ENCODE peak calls at places on chromosome 12, in five cellular contexts. F is esophagus muscularis mucosa, W is progenitor cell of endocrine pancreas, C is tibial nerve, L is cardiac fibroblast. O is an unnamed sample.

GRCh38 chr12:57888407-57889157 is 42.1 kb upstream of the CTDSP2 start:
- DNase-seq in F (no peak), W (no peak), C (no peak), L (peak; percentile 62), O (no peak)

GRCh38 chr12:49635656-49636055 is 12.3 kb downstream of the PRPF40B start:
- DNase-seq in F (no peak), W (no peak), C (no peak), L (no peak), O (peak; percentile 2)

GRCh38 chr12:45928309-45928708 is 62.1 kb downstream of the SCAF11 start:
- DNase-seq in F (no peak), W (no peak), C (no peak), L (no peak), O (no peak)

GRCh38 chr12:13099910-13100609 is 3.4 kb downstream of the GSG1 start:
- DNase-seq in F (peak; percentile 85), W (no peak), C (no peak), L (no peak), O (no peak)

GRCh38 chr12:58095002-58095401 is 153.6 kb downstream of the ATP23 start:
- DNase-seq in F (no peak), W (no peak), C (no peak), L (no peak), O (no peak)

GRCh38 chr12:96197503-96198272 is 3.5 kb downstream of the ELK3 start:
- DNase-seq in F (no peak), W (no peak), C (no peak), L (peak; percentile 91), O (no peak)

GRCh38 chr12:12717586-12718381 is 616 bp downstream of the CDKN1B start:
- DNase-seq in F (peak; percentile 85), W (peak; percentile 46), C (peak; percentile 25), L (no peak), O (peak; percentile 32)

GRCh38 chr12:33653362-33653761 is 213.7 kb upstream of the SYT10 start:
- DNase-seq in F (no peak), W (no peak), C (no peak), L (no peak), O (no peak)

GRCh38 chr12:123282111-123282510 is 10.5 kb upstream of the CDK2AP1 start:
- DNase-seq in F (no peak), W (no peak), C (no peak), L (no peak), O (no peak)

GRCh38 chr12:91098942-91099341 is 12.4 kb downstream of the LUM start:
- DNase-seq in F (no peak), W (no peak), C (peak; percentile 51), L (peak; percentile 93), O (no peak)

GRCh38 chr12:71469235-71469873 is 29.8 kb downstream of the LGR5 start:
- DNase-seq in F (no peak), W (no peak), C (no peak), L (peak; percentile 66), O (no peak)

GRCh38 chr12:46110220-46110700 is 119.9 kb upstream of the SCAF11 start:
- DNase-seq in F (no peak), W (no peak), C (no peak), L (no peak), O (peak; percentile 17)

GRCh38 chr12:6799147-6799546 is 9.8 kb downstream of the CD4 start:
- DNase-seq in F (no peak), W (no peak), C (no peak), L (no peak), O (no peak)

GRCh38 chr12:69655616-69656336 is 43.3 kb downstream of the BEST3 start:
- DNase-seq in F (no peak), W (no peak), C (no peak), L (peak; percentile 88), O (no peak)

GRCh38 chr12:45966486-45966885 is 23.9 kb downstream of the SCAF11 start:
- DNase-seq in F (no peak), W (no peak), C (no peak), L (peak; percentile 80), O (no peak)

GRCh38 chr12:132216354-132216987 is 72.2 kb downstream of the NOC4L start:
- DNase-seq in F (no peak), W (no peak), C (no peak), L (no peak), O (no peak)

GRCh38 chr12:123058980-123059379 is 78.5 kb downstream of the ARL6IP4 start:
- DNase-seq in F (no peak), W (no peak), C (no peak), L (no peak), O (no peak)

GRCh38 chr12:89138048-89138852 is 214.1 kb downstream of the DUSP6 start:
- DNase-seq in F (no peak), W (no peak), C (no peak), L (no peak), O (no peak)

GRCh38 chr12:77190022-77190421 is 124.7 kb upstream of the E2F7 start:
- DNase-seq in F (no peak), W (no peak), C (no peak), L (peak; percentile 70), O (no peak)

GRCh38 chr12:38547586-38547985 is 231.0 kb downstream of the ALG10B start:
- DNase-seq in F (no peak), W (no peak), C (no peak), L (no peak), O (no peak)

GRCh38 chr12:67766370-67766769 is 117.8 kb downstream of the DYRK2 start:
- DNase-seq in F (no peak), W (no peak), C (no peak), L (peak; percentile 20), O (no peak)

GRCh38 chr12:69459477-69459876 is 10.7 kb upstream of the FRS2 start:
- DNase-seq in F (no peak), W (no peak), C (no peak), L (no peak), O (no peak)

GRCh38 chr12:124392271-124392990 is 97.5 kb downstream of the RFLNA start:
- DNase-seq in F (no peak), W (no peak), C (no peak), L (no peak), O (no peak)

GRCh38 chr12:131642101-131642540 is 68.8 kb upstream of the SFSWAP start:
- DNase-seq in F (no peak), W (no peak), C (no peak), L (no peak), O (no peak)

GRCh38 chr12:73352826-73353225 is 1080.7 kb downstream of the TRHDE start:
- DNase-seq in F (no peak), W (no peak), C (no peak), L (no peak), O (no peak)

GRCh38 chr12:62581288-62582064 is 114.8 kb downstream of the MON2 start:
- DNase-seq in F (no peak), W (no peak), C (no peak), L (peak; percentile 82), O (no peak)

GRCh38 chr12:162467-163307 is 51.3 kb downstream of the SLC6A12 start:
- DNase-seq in F (no peak), W (no peak), C (no peak), L (no peak), O (no peak)

GRCh38 chr12:2183556-2184541 is 131.1 kb downstream of the CACNA1C start:
- DNase-seq in F (no peak), W (no peak), C (peak; percentile 9), L (peak; percentile 74), O (no peak)
- TF ChIP-seq CTCF in F (peak; percentile 26), W (peak; percentile 10), C (no peak), L (peak; percentile 24), O (no peak)

GRCh38 chr12:9049520-9050133 is 60.3 kb downstream of the KLRG1 start:
- DNase-seq in F (no peak), W (no peak), C (no peak), L (peak; percentile 71), O (no peak)
- TF ChIP-seq CTCF in F (peak; percentile 32), W (peak; percentile 80), C (peak; percentile 53), L (peak; percentile 47), O (no peak)

DNA sequence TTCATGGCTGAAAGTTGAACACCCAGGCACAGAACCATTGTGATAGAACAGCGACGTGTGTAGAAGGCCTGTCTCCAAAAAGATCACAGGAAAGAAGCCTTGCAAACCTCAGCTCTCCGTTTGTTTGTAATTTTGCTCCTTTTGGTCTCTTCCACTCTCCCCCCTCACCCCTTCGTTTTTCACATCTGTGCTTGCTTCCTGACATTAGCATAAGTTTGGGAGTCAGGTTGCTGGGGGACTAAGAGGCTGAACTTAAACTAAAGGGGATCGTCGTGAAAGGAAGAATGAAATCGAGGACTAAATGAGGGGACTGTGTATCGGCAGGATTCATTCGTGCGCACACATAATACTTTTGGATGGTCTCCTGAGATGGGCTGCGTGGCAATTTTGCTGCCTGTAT is 200.6 kb downstream of the BCAT1 start:
- DNase-seq in F (no peak), W (no peak), C (no peak), L (no peak), O (no peak)
- TF ChIP-seq CTCF in F (no peak), W (no peak), C (no peak), L (no peak), O (no peak)

GRCh38 chr12:1517734-1518485 is 76.5 kb downstream of the FBXL14 start:
- DNase-seq in F (no peak), W (no peak), C (no peak), L (no peak), O (no peak)

GRCh38 chr12:1518486-1518762 is 76.0 kb downstream of the FBXL14 start:
- DNase-seq in F (no peak), W (no peak), C (no peak), L (no peak), O (no peak)

GRCh38 chr12:1515428-1515827 is 79.0 kb downstream of the FBXL14 start:
- DNase-seq in F (no peak), W (no peak), C (no peak), L (no peak), O (no peak)

GRCh38 chr12:1518763-1519516 is 75.4 kb downstream of the FBXL14 start:
- DNase-seq in F (no peak), W (no peak), C (no peak), L (peak; percentile 65), O (no peak)

DNA sequence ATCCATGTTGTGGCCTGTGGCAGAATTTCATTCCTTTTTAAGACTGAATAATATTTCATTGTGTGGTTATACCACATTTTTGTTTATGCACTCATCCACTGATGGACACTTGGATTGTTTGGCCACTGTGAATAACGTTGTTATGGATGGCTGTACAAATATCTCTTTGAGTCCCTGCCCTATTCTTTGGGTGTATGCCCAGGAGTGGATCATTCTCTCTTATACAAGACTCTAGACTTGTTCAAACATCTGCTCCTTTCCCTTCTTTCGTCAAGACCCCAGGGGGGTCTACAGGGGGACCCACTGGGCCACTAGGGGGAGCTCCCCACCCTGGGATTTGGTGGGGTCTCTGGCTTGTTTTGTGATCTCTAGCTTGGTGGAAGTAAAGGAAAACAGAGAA is 77.4 kb downstream of the FBXL14 start:
- DNase-seq in F (no peak), W (no peak), C (no peak), L (peak; percentile 66), O (no peak)
- TF ChIP-seq CTCF in F (no peak), W (peak; percentile 77), C (no peak), L (peak; percentile 45), O (no peak)

GRCh38 chr12:51821423-51822260 is 26.9 kb downstream of the FIGNL2 start:
- DNase-seq in F (no peak), W (no peak), C (no peak), L (no peak), O (no peak)
- TF ChIP-seq CTCF in F (no peak), W (no peak), C (no peak), L (no peak), O (no peak)

O was measured in activated B cell treated with CpG ODN at 0.5 μM for 24 hours.